ENCODE peak calls at places on chromosomes 3 and 15, in ten cellular contexts. R, T, F, Y, V, J, U, I, X and E are unnamed samples. For H3K9me3, the result is how much of the 10 kb centered on the place peaks cover.

GRCh38 chr3:114452176-114452744 is 158.4 kb downstream of the TIGIT start:
- DNase-seq in R (no peak), T (no peak), F (no peak), Y (no peak), V (no peak), J (no peak), U (peak), I (no peak), X (no peak), E (no peak)

GRCh38 chr3:126131881-126132750 is 48.2 kb upstream of the SLC41A3 start:
- DNase-seq in R (peak), T (peak), F (peak), Y (peak), V (no peak), J (no peak), U (no peak), I (peak), X (peak), E (peak)

GRCh38 chr15:64620991-64621495 is 154.3 kb downstream of the RBPMS2 start:
- DNase-seq in R (no peak), T (no peak), F (no peak), Y (no peak), V (no peak), J (no peak), U (no peak), I (no peak), X (no peak), E (no peak)

GRCh38 chr3:161132391-161132790 is 27.2 kb upstream of the B3GALNT1 start:
- DNase-seq in R (no peak), T (no peak), F (no peak), Y (no peak), V (no peak), J (no peak), U (no peak), I (no peak), X (no peak), E (no peak)

GRCh38 chr15:41230650-41231533 is at the start of the genes CHP1 and EXD1:
- DNase-seq in R (peak), T (peak), F (peak), Y (peak), V (peak), J (peak), U (peak), I (peak), X (peak), E (peak)

GRCh38 chr15:77406846-77407245 is 13.1 kb downstream of the PEAK1 start:
- DNase-seq in R (no peak), T (no peak), F (no peak), Y (no peak), V (no peak), J (no peak), U (no peak), I (no peak), X (no peak), E (no peak)

GRCh38 chr15:44692659-44693058 is 18.5 kb downstream of the PATL2 start:
- DNase-seq in R (no peak), T (no peak), F (no peak), Y (no peak), V (no peak), J (no peak), U (no peak), I (no peak), X (no peak), E (no peak)

GRCh38 chr3:130779031-130779430 is 32.4 kb upstream of the PIK3R4 start:
- DNase-seq in R (no peak), T (no peak), F (no peak), Y (no peak), V (no peak), J (no peak), U (no peak), I (no peak), X (no peak), E (no peak)

GRCh38 chr15:67707520-67708283 is 117.6 kb upstream of the SKOR1 start:
- DNase-seq in R (no peak), T (no peak), F (no peak), Y (no peak), V (no peak), J (no peak), U (peak), I (no peak), X (no peak), E (no peak)

GRCh38 chr15:90413411-90414379 is 25.7 kb downstream of the IQGAP1 start:
- DNase-seq in R (no peak), T (no peak), F (peak), Y (no peak), V (no peak), J (no peak), U (peak), I (no peak), X (no peak), E (no peak)

GRCh38 chr15:20358066-20358780 is 183.4 kb downstream of the GOLGA6L6 start:
- DNase-seq in R (peak), T (no peak), F (peak), Y (peak), V (no peak), J (no peak), U (no peak), I (peak), X (peak), E (peak)
- H3K9me3 ChIP-seq in R (under half), T (under half), F (under half), Y (under half), V (under half), J (under half), U (half or more), I (under half), X (under half), E (under half)

GRCh38 chr3:170357920-170358854 is 672 bp downstream of the SKIL start:
- DNase-seq in R (peak), T (peak), F (peak), Y (peak), V (peak), J (peak), U (peak), I (peak), X (peak), E (peak)
- TF ChIP-seq POLR2A in R (no peak), T (no peak), F (no peak), Y (no peak), V (no peak), J (no peak), U (peak), I (no peak), X (no peak), E (no peak)

DNA sequence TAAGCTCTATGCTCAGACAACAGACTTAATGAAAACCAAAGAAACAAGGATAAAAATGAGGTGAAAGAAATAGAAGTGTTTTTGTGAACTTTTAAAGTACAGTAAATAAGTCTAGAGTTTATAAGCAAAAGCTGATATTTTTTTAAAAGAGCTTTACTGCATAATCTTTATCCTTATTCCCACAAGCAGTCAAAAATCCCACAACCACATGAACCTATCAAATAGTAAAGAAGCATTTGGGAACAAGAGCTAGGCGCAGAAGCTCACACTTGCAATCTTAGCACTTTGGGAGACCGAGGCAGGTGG is 103.8 kb upstream of the TJP1 start:
- DNase-seq in R (no peak), T (no peak), F (no peak), Y (no peak), V (no peak), J (no peak), U (no peak), I (no peak), X (no peak), E (no peak)
- H3K9me3 ChIP-seq in R (under half), T (under half), F (under half), Y (under half), V (under half), J (under half), U (under half), I (under half), X (under half), E (under half)

GRCh38 chr3:133504736-133505135 is 68.8 kb upstream of the CDV3 start:
- DNase-seq in R (no peak), T (no peak), F (no peak), Y (no peak), V (no peak), J (no peak), U (no peak), I (no peak), X (no peak), E (no peak)

GRCh38 chr3:133503409-133503808 is 70.1 kb upstream of the CDV3 start:
- DNase-seq in R (no peak), T (no peak), F (no peak), Y (no peak), V (no peak), J (no peak), U (no peak), I (no peak), X (no peak), E (no peak)

GRCh38 chr3:133505813-133506212 is 67.7 kb upstream of the CDV3 start:
- DNase-seq in R (no peak), T (no peak), F (no peak), Y (no peak), V (no peak), J (no peak), U (no peak), I (no peak), X (no peak), E (no peak)

GRCh38 chr3:133509482-133509881 is 64.0 kb upstream of the CDV3 start:
- DNase-seq in R (no peak), T (no peak), F (no peak), Y (no peak), V (no peak), J (no peak), U (peak), I (no peak), X (no peak), E (no peak)

DNA sequence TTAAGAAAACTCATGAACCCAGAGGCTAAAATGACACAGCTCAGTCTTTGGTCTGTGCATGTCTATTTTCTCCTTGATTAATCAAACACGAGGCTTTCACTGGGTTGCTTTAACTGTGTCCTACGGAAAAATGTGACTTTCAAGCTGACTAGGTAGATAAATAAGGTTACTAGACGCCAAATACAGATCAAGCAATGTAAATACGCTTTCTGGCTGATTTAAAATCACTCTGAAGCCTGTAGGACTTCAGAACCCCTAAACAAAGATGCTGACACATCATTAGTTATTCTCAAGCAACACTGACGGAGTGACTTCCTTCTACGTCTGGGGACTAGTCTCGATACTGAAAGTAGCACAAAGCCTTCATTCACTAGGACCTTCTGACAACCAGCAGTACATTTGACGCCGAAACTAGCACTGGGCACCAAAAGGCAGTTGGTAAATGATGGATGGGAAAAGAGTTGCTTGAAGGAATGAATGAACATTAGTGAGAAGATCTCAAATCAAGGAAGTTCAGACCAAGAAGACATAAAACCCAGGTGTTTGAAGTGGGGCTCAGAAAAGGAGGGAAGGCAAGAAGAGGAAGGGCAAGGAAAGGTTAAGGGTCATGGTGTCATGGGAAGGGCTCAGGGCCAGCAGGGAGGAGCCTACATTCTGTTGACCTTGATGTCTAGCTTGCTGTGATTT is 67.1 kb upstream of the CDV3 start:
- DNase-seq in R (no peak), T (no peak), F (no peak), Y (no peak), V (no peak), J (no peak), U (no peak), I (no peak), X (no peak), E (no peak)
- TF ChIP-seq POLR2A in R (no peak), T (no peak), F (no peak), Y (no peak), V (no peak), J (no peak), U (no peak), I (no peak), X (no peak), E (no peak)

GRCh38 chr15:46865155-46865554 is 852.1 kb upstream of the SEMA6D start:
- DNase-seq in R (no peak), T (no peak), F (no peak), Y (no peak), V (no peak), J (no peak), U (no peak), I (no peak), X (no peak), E (no peak)
- H3K9me3 ChIP-seq in R (under half), T (under half), F (under half), Y (under half), V (under half), J (under half), U (under half), I (under half), X (under half), E (under half)

DNA sequence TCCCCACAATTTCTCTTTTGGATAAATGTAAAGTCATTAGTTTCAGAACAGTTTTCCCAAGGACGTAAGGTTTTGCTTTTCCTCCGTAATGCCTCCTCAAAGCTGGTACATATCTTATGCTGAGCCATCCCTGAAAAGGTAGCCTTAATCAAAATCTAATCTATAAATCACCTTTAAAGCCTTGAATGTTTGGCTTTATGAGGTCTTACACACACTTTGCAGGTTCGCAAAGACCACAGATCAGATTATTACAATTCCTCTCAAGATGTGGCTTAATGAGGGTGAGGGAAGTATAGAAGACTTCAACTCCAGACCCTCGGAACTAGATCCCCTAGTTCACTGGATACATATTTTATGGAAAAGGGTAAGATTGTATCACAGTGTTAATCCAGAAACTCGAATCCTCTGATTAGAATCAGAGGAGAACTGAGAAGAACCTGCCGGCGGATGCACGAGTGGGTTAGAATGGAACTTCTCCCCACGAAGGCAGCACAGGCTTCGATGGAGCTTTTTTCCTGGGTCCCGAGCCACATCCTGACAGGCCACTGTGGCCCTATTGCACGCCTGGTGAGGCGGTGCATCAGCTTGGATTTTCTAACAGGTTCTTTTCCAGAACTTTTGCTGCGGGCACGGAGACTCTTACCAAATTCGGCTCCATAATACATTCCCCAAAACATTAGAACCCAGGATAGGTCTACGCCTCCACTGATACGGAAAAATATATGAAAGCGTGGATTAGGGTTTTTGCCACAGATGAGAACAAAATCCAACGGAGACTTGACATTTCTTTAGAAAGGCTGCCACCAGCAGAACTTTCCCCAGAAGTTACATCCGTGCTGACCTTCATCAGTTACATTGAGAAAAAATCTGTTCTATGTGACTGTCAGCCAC is 1.2 kb downstream of the CTXND1 start:
- DNase-seq in R (no peak), T (no peak), F (peak), Y (no peak), V (no peak), J (no peak), U (no peak), I (no peak), X (peak), E (no peak)
- TF ChIP-seq POLR2A in R (no peak), T (no peak), F (no peak), Y (no peak), V (no peak), J (no peak), U (no peak), I (no peak), X (no peak), E (no peak)